ENCODE peak calls at places on chromosomes 1 and 21, in nine cellular contexts. W is cardiac muscle cell, F is transverse colon, C is tibial nerve, L is PC-9, P is neural progenitor cell, N is IMR-90, U is stomach, T is upper lobe of right lung. I is an unnamed sample.
A peak's percentile ranks its signal among the peaks of the same experiment; 100 is the strongest.

GRCh38 chr1:45769261-45769932 is 18.9 kb upstream of the IPP start:
- DNase-seq in W (peak; percentile 66), F (no peak), C (no peak), L (no peak), P (peak; percentile 15), N (peak; percentile 97), U (no peak), T (no peak), I (peak; percentile 42)

GRCh38 chr1:153881764-153882163 is 41.0 kb downstream of the GATAD2B start:
- DNase-seq in W (peak; percentile 58), F (no peak), C (no peak), L (no peak), P (peak; percentile 3), N (peak; percentile 62), U (no peak), T (no peak), I (peak; percentile 18)

GRCh38 chr21:45098867-45099266 is 24.5 kb downstream of the ADARB1 start:
- DNase-seq in W (peak; percentile 23), F (no peak), C (no peak), L (no peak), P (peak; percentile 45), N (no peak), U (no peak), T (no peak), I (no peak)

GRCh38 chr21:34553199-34553952 is 41.4 kb upstream of the KCNE1 start:
- DNase-seq in W (peak; percentile 75), F (no peak), C (no peak), L (no peak), P (peak; percentile 51), N (peak; percentile 82), U (no peak), T (no peak), I (no peak)

GRCh38 chr1:246450485-246451251 is 56.4 kb downstream of the SMYD3 start:
- DNase-seq in W (peak; percentile 54), F (no peak), C (no peak), L (no peak), P (peak; percentile 11), N (peak; percentile 35), U (no peak), T (no peak), I (no peak)

GRCh38 chr1:90810006-90810405 is 92.9 kb upstream of the BARHL2 start:
- DNase-seq in W (no peak), F (no peak), C (no peak), L (no peak), P (no peak), N (no peak), U (no peak), T (no peak), I (no peak)

GRCh38 chr1:53629101-53629691 is 109.8 kb downstream of the GLIS1 start:
- DNase-seq in W (no peak), F (no peak), C (no peak), L (no peak), P (no peak), N (no peak), U (peak; percentile 23), T (no peak), I (peak; percentile 38)

GRCh38 chr1:198300451-198300850 is 143.7 kb downstream of the NEK7 start:
- DNase-seq in W (no peak), F (no peak), C (no peak), L (no peak), P (no peak), N (no peak), U (no peak), T (no peak), I (no peak)

GRCh38 chr1:26279598-26280332 is at the start of gene SH3BGRL3:
- DNase-seq in W (peak; percentile 87), F (peak; percentile 93), C (peak; percentile 86), L (peak; percentile 84), P (peak; percentile 91), N (peak; percentile 75), U (peak; percentile 93), T (peak; percentile 95), I (peak; percentile 90)

GRCh38 chr1:12177156-12177998 is 10.6 kb downstream of the TNFRSF1B start:
- DNase-seq in W (no peak), F (no peak), C (no peak), L (no peak), P (peak; percentile 45), N (no peak), U (no peak), T (no peak), I (no peak)

GRCh38 chr1:20472860-20473711 is 12.9 kb downstream of the CAMK2N1 start:
- DNase-seq in W (peak; percentile 76), F (peak; percentile 56), C (no peak), L (no peak), P (peak; percentile 92), N (peak; percentile 49), U (peak; percentile 50), T (no peak), I (no peak)

GRCh38 chr1:56331892-56332567 is 247.3 kb downstream of the PLPP3 start:
- DNase-seq in W (no peak), F (no peak), C (no peak), L (no peak), P (peak; percentile 11), N (peak; percentile 75), U (no peak), T (no peak), I (no peak)

GRCh38 chr1:16239972-16240491 is 3.0 kb upstream of the CPLANE2 start:
- DNase-seq in W (no peak), F (peak; percentile 5), C (no peak), L (no peak), P (no peak), N (no peak), U (no peak), T (no peak), I (no peak)

GRCh38 chr1:75134939-75135828 is 996 bp downstream of the LHX8 start:
- DNase-seq in W (peak; percentile 11), F (no peak), C (no peak), L (no peak), P (peak; percentile 74), N (peak; percentile 0), U (no peak), T (no peak), I (no peak)

GRCh38 chr1:156368889-156369684 is at the start of gene RHBG:
- DNase-seq in W (peak; percentile 42), F (peak; percentile 71), C (no peak), L (peak; percentile 74), P (peak; percentile 78), N (peak; percentile 2), U (peak; percentile 84), T (peak; percentile 87), I (no peak)

GRCh38 chr1:171480035-171480434 is 5.3 kb upstream of the PRRC2C start:
- DNase-seq in W (no peak), F (no peak), C (no peak), L (no peak), P (no peak), N (no peak), U (no peak), T (no peak), I (no peak)

GRCh38 chr1:24704411-24705259 is 40.6 kb upstream of the CLIC4 start:
- DNase-seq in W (peak; percentile 77), F (no peak), C (no peak), L (no peak), P (peak; percentile 78), N (peak; percentile 93), U (no peak), T (no peak), I (no peak)

GRCh38 chr1:198849108-198849507 is 210.3 kb downstream of the PTPRC start:
- DNase-seq in W (no peak), F (no peak), C (no peak), L (no peak), P (no peak), N (no peak), U (no peak), T (no peak), I (no peak)

GRCh38 chr1:206029484-206029883 is 5.8 kb upstream of the CTSE start:
- DNase-seq in W (peak; percentile 86), F (no peak), C (peak; percentile 21), L (no peak), P (no peak), N (peak; percentile 20), U (no peak), T (peak; percentile 75), I (no peak)

GRCh38 chr1:115116511-115116910 is 27.2 kb upstream of the TSPAN2 start:
- DNase-seq in W (no peak), F (no peak), C (no peak), L (no peak), P (no peak), N (no peak), U (no peak), T (no peak), I (no peak)

GRCh38 chr1:85330711-85331290 is 54.4 kb upstream of the BCL10 start:
- DNase-seq in W (peak; percentile 96), F (no peak), C (no peak), L (no peak), P (no peak), N (peak; percentile 99), U (no peak), T (no peak), I (no peak)
- TF ChIP-seq CTCF in W (no peak), F (no peak), C (no peak), L (no peak), P (no peak), N (no peak), U (no peak), T (no peak), I (no peak)

DNA sequence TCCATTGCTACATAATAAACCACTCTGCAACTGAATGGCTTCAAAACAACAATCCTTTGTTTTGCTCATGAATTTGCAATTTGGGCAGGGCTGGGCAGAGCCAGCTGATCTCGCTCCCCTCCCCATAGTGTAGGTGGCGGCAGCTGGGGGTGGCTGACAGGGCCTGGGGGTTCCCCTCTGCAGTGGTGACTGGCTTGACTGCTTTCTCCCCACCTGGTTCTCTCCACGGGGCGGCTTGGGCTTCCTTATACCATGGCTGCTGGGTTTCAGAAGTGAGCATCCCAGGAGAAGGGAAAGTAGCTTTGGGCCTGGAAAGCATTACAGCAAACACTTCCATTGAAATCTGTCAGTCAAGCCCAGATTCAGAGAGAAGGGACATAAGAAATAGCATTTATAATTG is 129.7 kb upstream of the ZBTB40 start:
- DNase-seq in W (no peak), F (no peak), C (no peak), L (no peak), P (no peak), N (no peak), U (no peak), T (peak; percentile 27), I (no peak)
- H3K4me1 ChIP-seq in W (no peaks in the 10 kb centered on the region), F (no peaks in the 10 kb centered on the region), C (no peaks in the 10 kb centered on the region), L (no peaks in the 10 kb centered on the region), P (peaks cover 9% of the 10 kb centered on the region), N (no peaks in the 10 kb centered on the region), U (no peaks in the 10 kb centered on the region), T (no peaks in the 10 kb centered on the region), I (no peaks in the 10 kb centered on the region)

GRCh38 chr1:207698822-207699483 is 52.9 kb upstream of the CD46 start:
- DNase-seq in W (peak; percentile 75), F (peak; percentile 42), C (peak; percentile 18), L (peak; percentile 65), P (peak; percentile 69), N (peak; percentile 56), U (peak; percentile 62), T (peak; percentile 73), I (no peak)
- TF ChIP-seq CTCF in W (peak; percentile 77), F (peak; percentile 55), C (peak; percentile 63), L (peak; percentile 78), P (peak; percentile 70), N (peak; percentile 66), U (peak; percentile 10), T (peak; percentile 73), I (peak; percentile 76)

DNA sequence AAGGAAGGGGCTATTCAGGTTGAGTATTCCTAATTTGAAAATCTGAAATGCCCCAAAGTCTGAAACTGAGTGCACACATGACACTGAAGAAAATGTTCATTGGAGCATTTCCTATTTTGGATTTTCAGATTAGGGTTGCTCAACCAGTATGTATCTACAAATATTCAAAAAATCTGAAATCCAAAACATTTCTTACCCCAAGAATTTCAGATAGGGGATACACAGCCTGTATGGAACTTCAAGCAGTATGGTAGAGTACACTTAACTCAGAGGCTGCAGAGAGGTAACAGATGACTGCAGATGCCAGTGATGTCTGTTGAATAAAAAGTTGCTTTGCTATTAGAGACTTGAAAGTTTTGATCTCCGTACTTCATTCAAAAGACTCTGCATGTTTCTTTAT is 19.0 kb downstream of the YTHDF2 start:
- DNase-seq in W (peak; percentile 53), F (no peak), C (no peak), L (no peak), P (no peak), N (peak; percentile 31), U (no peak), T (no peak), I (no peak)
- H3K4me1 ChIP-seq in W (peaks cover 15% of the 10 kb centered on the region), F (peaks cover 51% of the 10 kb centered on the region), C (no peaks in the 10 kb centered on the region), L (peaks cover 8% of the 10 kb centered on the region), P (peaks cover 14% of the 10 kb centered on the region), N (peaks cover 22% of the 10 kb centered on the region), U (peaks cover 92% of the 10 kb centered on the region), T (peaks cover 62% of the 10 kb centered on the region), I (peaks cover 60% of the 10 kb centered on the region)